ENCODE peak calls at places on chromosomes 6 and 20, in five cellular contexts. Z is cardiac muscle cell, N is mammary epithelial cell, U is mesenchymal stem cell, S is OCI-LY7. R is an unnamed sample.
A peak's percentile ranks its signal among the peaks of the same experiment; 100 is the strongest.

GRCh38 chr6:28446818-28447511 is 3.7 kb upstream of the ZSCAN23 start:
- DNase-seq in S (no peak), Z (peak; percentile 46), U (peak; percentile 10), N (no peak), R (no peak)

GRCh38 chr6:117326396-117326795 is 61.0 kb downstream of the VGLL2 start:
- DNase-seq in N (no peak), S (no peak), Z (no peak), U (no peak), R (no peak)

GRCh38 chr20:45892049-45892816 is 1.1 kb downstream of the CTSA start:
- DNase-seq in Z (no peak), N (peak; percentile 24), S (no peak), U (peak; percentile 52), R (peak; percentile 58)

GRCh38 chr20:24773751-24774201 is 175.3 kb upstream of the CST7 start:
- DNase-seq in N (peak; percentile 94), S (no peak), U (peak; percentile 63), Z (no peak), R (no peak)

GRCh38 chr20:45181639-45182038 is 6.9 kb downstream of the PI3 start:
- DNase-seq in U (no peak), N (no peak), Z (no peak), S (no peak), R (no peak)

GRCh38 chr6:167972193-167972592 is 25.3 kb upstream of the KIF25 start:
- DNase-seq in N (no peak), S (no peak), Z (no peak), U (no peak), R (no peak)

GRCh38 chr20:57991211-57991841 is 237.1 kb downstream of the ANKRD60 start:
- DNase-seq in U (no peak), N (peak; percentile 99), Z (no peak), S (no peak), R (no peak)

GRCh38 chr20:35954907-35955251 is 577 bp upstream of the SCAND1 start:
- DNase-seq in U (peak; percentile 68), N (no peak), S (peak; percentile 55), Z (no peak), R (no peak)

GRCh38 chr20:23528867-23529431 is 38.0 kb downstream of the CST8 start:
- DNase-seq in S (no peak), Z (no peak), N (peak; percentile 85), U (no peak), R (no peak)

GRCh38 chr6:25628471-25629201 is 23.4 kb upstream of the SCGN start:
- DNase-seq in U (no peak), N (no peak), Z (no peak), S (no peak), R (no peak)

GRCh38 chr6:19803331-19804330 is 33.5 kb upstream of the ID4 start:
- DNase-seq in N (no peak), Z (no peak), S (peak; percentile 42), U (peak; percentile 17), R (no peak)

GRCh38 chr6:115221185-115221584 is 839.5 kb downstream of the FRK start:
- DNase-seq in S (no peak), N (no peak), U (no peak), Z (no peak), R (no peak)

GRCh38 chr6:122653094-122653493 is 42.9 kb downstream of the PKIB start:
- DNase-seq in S (no peak), Z (no peak), U (no peak), N (peak; percentile 91), R (no peak)

GRCh38 chr20:34302723-34303528 is at the start of gene AHCY:
- DNase-seq in N (peak; percentile 98), U (peak; percentile 97), S (peak; percentile 96), Z (peak; percentile 97), R (peak; percentile 98)

GRCh38 chr6:106973841-106974336 is 640 bp downstream of the CD24 start:
- DNase-seq in N (peak; percentile 36), Z (peak; percentile 52), U (peak; percentile 22), S (peak; percentile 67), R (peak; percentile 75)

GRCh38 chr6:7542878-7543394 is 1.5 kb downstream of the DSP start:
- DNase-seq in U (peak; percentile 72), S (no peak), Z (peak; percentile 94), N (peak; percentile 88), R (peak; percentile 83)

GRCh38 chr20:17666491-17666890 is 15.6 kb downstream of the RRBP1 start:
- DNase-seq in Z (no peak), S (no peak), N (no peak), U (no peak), R (no peak)

GRCh38 chr20:18416478-18416877 is 50.4 kb downstream of the DZANK1 start:
- DNase-seq in S (no peak), N (no peak), U (no peak), Z (no peak), R (no peak)

GRCh38 chr20:2673453-2673852 is 9.4 kb upstream of the IDH3B start:
- DNase-seq in U (no peak), N (no peak), Z (no peak), S (no peak), R (no peak)

GRCh38 chr6:15577550-15578171 is 85.2 kb downstream of the DTNBP1 start:
- DNase-seq in S (no peak), N (no peak), U (peak; percentile 16), Z (no peak), R (no peak)

GRCh38 chr20:15923030-15923776 is 650.0 kb downstream of the KIF16B start:
- DNase-seq in Z (no peak), S (no peak), N (no peak), U (no peak), R (no peak)

GRCh38 chr6:27672113-27672799 is 199.4 kb upstream of the ZNF184 start:
- DNase-seq in N (peak; percentile 74), S (no peak), U (peak; percentile 60), Z (peak; percentile 61), R (no peak)

DNA sequence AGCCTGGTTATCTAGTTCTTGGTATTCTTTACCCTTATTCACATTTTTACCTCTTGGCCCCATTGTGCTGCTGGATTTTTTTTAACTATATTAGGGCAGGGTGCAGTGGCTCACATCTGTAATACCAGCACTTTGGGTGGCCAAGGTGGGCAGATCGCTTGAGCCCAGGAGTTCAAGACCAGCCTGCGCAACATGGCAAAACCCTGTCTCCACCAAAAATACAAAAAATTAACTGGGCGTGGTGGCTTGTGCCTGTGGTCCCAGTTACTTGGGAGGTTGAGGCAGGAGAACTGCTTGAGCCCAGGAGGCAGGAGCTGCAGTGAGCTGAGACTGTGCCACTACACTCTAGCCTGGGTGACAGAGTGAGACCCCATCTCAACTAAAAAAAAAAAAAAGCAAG is 12.2 kb upstream of the TAF8 start:
- DNase-seq in Z (no peak), S (no peak), U (no peak), N (no peak), R (no peak)
- H3K4me1 ChIP-seq in Z (no peaks in the 10 kb centered on the region), S (peaks cover 63% of the 10 kb centered on the region), U (peaks cover 10% of the 10 kb centered on the region), N (no peaks in the 10 kb centered on the region), R (no peaks in the 10 kb centered on the region)

DNA sequence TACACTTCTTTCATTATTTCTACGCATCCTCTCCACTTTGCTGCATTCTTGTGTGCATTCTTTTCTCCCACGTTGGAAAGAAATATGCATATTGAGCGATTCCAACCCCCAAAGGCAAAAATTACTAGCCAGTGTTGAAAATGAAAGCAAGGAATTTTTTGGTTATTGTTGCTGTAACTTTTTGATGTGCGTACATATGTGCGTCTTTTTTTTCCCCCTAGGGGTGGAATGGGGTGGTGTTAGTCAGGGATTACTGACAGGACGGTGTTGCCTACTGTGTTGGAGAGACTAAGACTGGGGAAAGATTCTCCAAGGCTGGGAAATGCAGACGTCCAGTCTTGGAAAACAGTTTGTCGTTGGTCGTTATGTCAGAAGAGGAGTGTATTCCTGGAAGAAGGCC is 44.2 kb upstream of the ESR1 start:
- DNase-seq in S (no peak), Z (no peak), N (peak; percentile 70), U (no peak), R (no peak)
- H3K27ac ChIP-seq in S (no peak overlapping the region), Z (peak overlapping the region; percentile 32), N (peak overlapping the region; percentile 71), U (no peak overlapping the region), R (peak overlapping the region; percentile 67)

GRCh38 chr6:75199856-75200255 is 6.0 kb downstream of the COL12A1 start:
- DNase-seq in S (no peak), N (no peak), U (no peak), Z (no peak), R (no peak)
- H3K4me3 ChIP-seq in S (no peak overlapping the region), N (no peak overlapping the region), U (no peak overlapping the region), Z (no peak overlapping the region), R (no peak overlapping the region)

GRCh38 chr6:128738112-128738511 is 144.8 kb upstream of the LAMA2 start:
- DNase-seq in Z (no peak), N (peak; percentile 47), S (no peak), U (no peak), R (no peak)

GRCh38 chr6:128740951-128741350 is 142.0 kb upstream of the LAMA2 start:
- DNase-seq in S (no peak), N (no peak), Z (no peak), U (no peak), R (no peak)

GRCh38 chr6:128736780-128737179 is 146.2 kb upstream of the LAMA2 start:
- DNase-seq in Z (no peak), S (no peak), U (no peak), N (no peak), R (no peak)

GRCh38 chr6:128742900-128743299 is 140.0 kb upstream of the LAMA2 start:
- DNase-seq in S (no peak), Z (no peak), U (no peak), N (no peak), R (no peak)

GRCh38 chr6:128739112-128739511 is 143.8 kb upstream of the LAMA2 start:
- DNase-seq in Z (no peak), S (no peak), N (peak; percentile 74), U (no peak), R (no peak)
- H3K4me1 ChIP-seq in Z (no peaks in the 10 kb centered on the region), S (no peaks in the 10 kb centered on the region), N (peaks cover 19% of the 10 kb centered on the region), U (no peaks in the 10 kb centered on the region), R (no peaks in the 10 kb centered on the region)

GRCh38 chr6:11771473-11772048 is 7.0 kb downstream of the ADTRP start:
- DNase-seq in U (peak; percentile 70), N (peak; percentile 77), Z (no peak), S (no peak), R (no peak)
- H3K27ac ChIP-seq in U (peak overlapping the region; percentile 93), N (peak overlapping the region; percentile 99), Z (no peak overlapping the region), S (no peak overlapping the region), R (peak overlapping the region; percentile 91)

DNA sequence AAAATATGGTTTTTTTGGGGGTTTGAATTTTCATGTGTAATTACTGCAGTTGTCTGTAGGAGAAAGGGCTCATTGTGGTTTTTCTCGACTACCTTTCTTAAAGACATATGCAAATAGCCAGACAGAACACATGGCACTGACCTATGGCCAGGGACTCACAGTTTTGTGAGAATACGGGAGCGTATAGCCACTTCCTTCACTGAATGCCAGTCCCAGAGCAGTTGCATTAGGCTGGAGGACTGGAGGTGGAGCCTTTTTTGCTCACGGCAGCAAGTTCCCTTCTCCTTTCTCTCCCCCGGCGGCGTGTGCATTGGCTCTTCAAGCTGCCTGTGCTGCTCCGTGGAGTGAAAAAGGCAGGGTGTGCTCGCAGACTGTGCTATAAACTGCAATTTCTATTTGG is 114.9 kb downstream of the AKAP7 start:
- DNase-seq in U (peak; percentile 46), S (peak; percentile 50), Z (peak; percentile 81), N (peak; percentile 59), R (peak; percentile 69)
- H3K4me3 ChIP-seq in U (peak overlapping the region; percentile 78), S (peak overlapping the region; percentile 46), Z (peak overlapping the region; percentile 25), N (peak overlapping the region; percentile 31), R (peak overlapping the region; percentile 63)

R was measured in kidney.